ENCODE peak calls at places on chromosomes 16 and 17, in seven cellular contexts. One of them, this sample, is unnamed.

GRCh38 chr17:48910370-48910769 is 2.2 kb downstream of the UBE2Z start:
- DNase-seq in GM13976: no peak
- DNase-seq in SHP77: no peak
- DNase-seq in GM19239: no peak
- DNase-seq in HS-27A: no peak
- DNase-seq in HFF-Myc: no peak
- DNase-seq in DMS 273 treated with DMSO at 0.1 percent for 48 hours: no peak
- DNase-seq in this sample: no peak

GRCh38 chr17:42683407-42684031 is 1.2 kb downstream of the CNTNAP1 start:
- DNase-seq in GM13976: peak
- DNase-seq in SHP77: no peak
- DNase-seq in GM19239: no peak
- DNase-seq in DMS 273 treated with DMSO at 0.1 percent for 48 hours: no peak
- DNase-seq in HFF-Myc: no peak
- DNase-seq in HS-27A: no peak
- DNase-seq in this sample: peak

GRCh38 chr17:75003070-75003956 is 9.2 kb upstream of the MRPL58 start:
- DNase-seq in GM13976: no peak
- DNase-seq in DMS 273 treated with DMSO at 0.1 percent for 48 hours: no peak
- DNase-seq in SHP77: no peak
- DNase-seq in HS-27A: no peak
- DNase-seq in HFF-Myc: no peak
- DNase-seq in GM19239: no peak
- DNase-seq in this sample: no peak

GRCh38 chr17:59277031-59277430 is 54.4 kb upstream of the YPEL2 start:
- DNase-seq in DMS 273 treated with DMSO at 0.1 percent for 48 hours: no peak
- DNase-seq in GM19239: peak
- DNase-seq in HFF-Myc: no peak
- DNase-seq in SHP77: no peak
- DNase-seq in GM13976: peak
- DNase-seq in HS-27A: no peak
- DNase-seq in this sample: no peak

GRCh38 chr17:17849863-17850373 is 13.1 kb upstream of the SREBF1 start:
- DNase-seq in GM19239: peak
- DNase-seq in SHP77: peak
- DNase-seq in DMS 273 treated with DMSO at 0.1 percent for 48 hours: no peak
- DNase-seq in HS-27A: no peak
- DNase-seq in HFF-Myc: no peak
- DNase-seq in GM13976: peak
- DNase-seq in this sample: peak

GRCh38 chr17:62653831-62654829 is 26.7 kb downstream of the MRC2 start:
- DNase-seq in HS-27A: no peak
- DNase-seq in SHP77: no peak
- DNase-seq in GM19239: no peak
- DNase-seq in HFF-Myc: no peak
- DNase-seq in DMS 273 treated with DMSO at 0.1 percent for 48 hours: no peak
- DNase-seq in GM13976: peak
- DNase-seq in this sample: peak

GRCh38 chr16:259226-259625 is 16.5 kb downstream of the RGS11 start:
- DNase-seq in DMS 273 treated with DMSO at 0.1 percent for 48 hours: no peak
- DNase-seq in SHP77: no peak
- DNase-seq in HFF-Myc: no peak
- DNase-seq in GM13976: no peak
- DNase-seq in HS-27A: no peak
- DNase-seq in GM19239: no peak
- DNase-seq in this sample: no peak

GRCh38 chr16:67301080-67301757 is 21.9 kb downstream of the PLEKHG4 start:
- DNase-seq in HFF-Myc: no peak
- DNase-seq in GM13976: peak
- DNase-seq in DMS 273 treated with DMSO at 0.1 percent for 48 hours: no peak
- DNase-seq in GM19239: no peak
- DNase-seq in HS-27A: no peak
- DNase-seq in SHP77: no peak
- DNase-seq in this sample: peak

GRCh38 chr16:77986021-77986420 is 36.3 kb upstream of the CLEC3A start:
- DNase-seq in DMS 273 treated with DMSO at 0.1 percent for 48 hours: no peak
- DNase-seq in SHP77: no peak
- DNase-seq in GM19239: no peak
- DNase-seq in GM13976: no peak
- DNase-seq in HS-27A: no peak
- DNase-seq in HFF-Myc: no peak
- DNase-seq in this sample: no peak

GRCh38 chr17:7045492-7046126 is 1.7 kb upstream of the SLC16A11 start:
- DNase-seq in DMS 273 treated with DMSO at 0.1 percent for 48 hours: no peak
- DNase-seq in HS-27A: peak
- DNase-seq in SHP77: peak
- DNase-seq in HFF-Myc: no peak
- DNase-seq in GM19239: no peak
- DNase-seq in GM13976: no peak
- DNase-seq in this sample: no peak

GRCh38 chr17:29583324-29584248 is 5.9 kb downstream of the GIT1 start:
- DNase-seq in SHP77: no peak
- DNase-seq in HFF-Myc: no peak
- DNase-seq in GM13976: no peak
- DNase-seq in DMS 273 treated with DMSO at 0.1 percent for 48 hours: no peak
- DNase-seq in GM19239: no peak
- DNase-seq in HS-27A: no peak
- DNase-seq in this sample: peak

This sample was measured in uterus.